ENCODE peak calls at places on chromosome 18, in four cellular contexts. A, N, L and O are unnamed samples. For H3K4me1 and H3K9me3, the result is how much of the 10 kb centered on the place peaks cover.

GRCh38 chr18:12773369-12773768 is 70.5 kb downstream of the PSMG2 start:
- DNase-seq in A (no peak), N (no peak), L (no peak), O (no peak)

GRCh38 chr18:58335821-58336220 is 291.8 kb downstream of the NEDD4L start:
- DNase-seq in A (no peak), N (no peak), L (no peak), O (no peak)

GRCh38 chr18:45122510-45122909 is 441.8 kb downstream of the SETBP1 start:
- DNase-seq in A (no peak), N (no peak), L (no peak), O (no peak)

GRCh38 chr18:6553234-6553900 is 138.7 kb upstream of the L3MBTL4 start:
- DNase-seq in A (no peak), N (no peak), L (no peak), O (no peak)

GRCh38 chr18:70337139-70337972 is 48.5 kb downstream of the SOCS6 start:
- DNase-seq in A (no peak), N (peak), L (peak), O (no peak)

GRCh38 chr18:48929212-48929612 is 21.6 kb downstream of the SMAD7 start:
- DNase-seq in A (no peak), N (no peak), L (no peak), O (no peak)

GRCh38 chr18:48541747-48542108 is 2.9 kb downstream of the CTIF start:
- DNase-seq in A (no peak), N (no peak), L (no peak), O (no peak)

GRCh38 chr18:3966985-3967856 is 487.9 kb downstream of the DLGAP1 start:
- DNase-seq in A (no peak), N (no peak), L (peak), O (peak)

GRCh38 chr18:67513285-67513684 is 3.2 kb downstream of the DSEL start:
- DNase-seq in A (no peak), N (no peak), L (peak), O (no peak)

GRCh38 chr18:24632158-24632988 is 171.9 kb downstream of the HRH4 start:
- DNase-seq in A (no peak), N (no peak), L (no peak), O (no peak)

GRCh38 chr18:61608306-61608705 is 275.1 kb downstream of the CDH20 start:
- DNase-seq in A (no peak), N (no peak), L (no peak), O (no peak)

DNA sequence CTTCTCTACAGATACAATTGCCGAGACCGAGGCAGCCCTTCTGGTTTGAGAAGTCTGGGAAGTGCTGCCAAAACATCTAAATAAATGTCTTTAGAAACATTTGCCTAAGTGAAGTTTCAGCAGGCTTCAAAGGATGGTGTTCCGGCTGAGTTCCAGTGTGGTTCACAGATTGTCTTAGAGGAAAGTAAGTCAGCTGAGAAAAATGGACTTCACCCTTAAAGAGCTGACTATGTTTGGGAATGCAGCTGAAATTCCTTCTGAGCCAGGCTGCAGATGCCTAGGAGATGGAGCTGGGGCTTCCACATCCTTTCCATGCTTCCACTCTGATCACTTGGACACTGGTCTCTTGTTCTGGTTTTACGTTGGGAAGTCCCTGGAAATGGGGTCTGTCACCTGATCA is 83.6 kb downstream of the FHOD3 start:
- DNase-seq in A (no peak), N (no peak), L (no peak), O (no peak)
- H3K4me1 ChIP-seq in A (under half), N (under half), L (under half), O (under half)

GRCh38 chr18:55731594-55732042 is 143.6 kb upstream of the TCF4 start:
- DNase-seq in A (no peak), N (no peak), L (no peak), O (no peak)

GRCh38 chr18:55737266-55737665 is 149.3 kb upstream of the TCF4 start:
- DNase-seq in A (no peak), N (no peak), L (no peak), O (no peak)

GRCh38 chr18:55735969-55736368 is 148.0 kb upstream of the TCF4 start:
- DNase-seq in A (no peak), N (no peak), L (no peak), O (no peak)

GRCh38 chr18:55735199-55735855 is 147.3 kb upstream of the TCF4 start:
- DNase-seq in A (no peak), N (no peak), L (no peak), O (no peak)

DNA sequence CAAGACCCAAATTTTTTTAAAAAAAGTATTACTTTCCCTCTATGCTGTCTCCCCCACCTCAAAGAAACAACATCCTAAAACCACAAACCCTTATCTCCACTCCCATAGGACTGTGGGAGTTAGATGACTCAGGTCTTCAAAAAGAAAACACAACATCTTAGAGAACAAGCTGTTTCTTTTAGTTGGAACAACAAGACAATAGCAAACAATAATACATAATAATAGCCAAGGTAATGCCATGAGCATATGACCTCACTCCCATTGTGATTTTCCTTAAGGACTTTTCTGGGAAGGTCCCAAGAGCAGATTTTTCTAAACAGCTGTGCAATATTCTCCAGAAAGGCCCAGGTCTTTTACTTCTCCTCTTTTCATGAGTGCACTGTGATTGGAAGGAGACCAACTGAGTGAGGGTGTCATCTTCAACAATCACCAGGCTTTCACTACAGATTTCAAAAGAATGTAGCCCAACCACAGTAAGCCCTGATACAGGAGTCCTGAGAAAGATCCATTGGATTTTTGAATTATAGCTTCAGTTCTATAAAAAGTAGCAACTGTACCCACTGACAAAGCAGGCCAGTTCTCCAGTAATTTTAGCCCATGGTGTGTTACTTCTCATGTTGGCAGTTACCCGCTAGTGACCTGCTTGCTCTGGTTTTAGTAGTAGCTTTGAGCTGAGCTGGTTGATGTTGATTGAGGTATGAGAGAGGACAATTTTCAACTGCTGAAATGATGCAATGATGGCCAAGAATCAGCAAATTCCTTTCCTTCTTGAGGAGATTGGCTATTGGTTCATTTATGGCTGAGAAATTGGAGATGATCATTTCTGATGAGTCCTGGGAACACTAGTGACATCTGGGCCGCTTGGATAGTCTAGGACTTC is 144.5 kb upstream of the TCF4 start:
- DNase-seq in A (no peak), N (no peak), L (no peak), O (no peak)
- H3K9me3 ChIP-seq in A (under half), N (under half), L (under half), O (under half)

GRCh38 chr18:77495982-77496690 is 246.5 kb downstream of the GALR1 start:
- DNase-seq in A (no peak), N (no peak), L (no peak), O (no peak)

DNA sequence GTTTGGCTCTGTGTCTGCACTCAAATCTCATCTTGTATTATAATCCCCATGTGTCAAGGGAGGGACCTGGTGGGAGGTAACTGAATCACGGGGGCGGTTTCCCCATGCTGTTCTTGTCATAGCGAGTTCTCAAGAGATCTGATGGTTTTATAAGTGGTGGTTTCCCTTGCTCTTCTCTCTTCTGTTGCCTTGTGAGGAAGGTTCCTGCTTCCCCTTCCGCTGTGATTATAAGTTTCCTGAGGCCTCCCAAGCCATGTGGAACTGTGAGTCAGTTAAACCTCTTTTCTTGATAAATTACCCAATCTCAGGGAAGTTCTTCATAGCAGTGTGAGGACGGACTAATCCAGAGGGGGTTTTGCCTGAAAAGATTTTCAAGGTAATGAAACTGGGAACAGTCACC is 245.4 kb downstream of the GALR1 start:
- DNase-seq in A (no peak), N (no peak), L (no peak), O (no peak)
- H3K27ac ChIP-seq in A (no peak), N (no peak), L (no peak), O (no peak)

GRCh38 chr18:36392888-36393287 is 95.4 kb downstream of the FHOD3 start:
- DNase-seq in A (no peak), N (no peak), L (no peak), O (no peak)

GRCh38 chr18:36394486-36394885 is 97.0 kb downstream of the FHOD3 start:
- DNase-seq in A (no peak), N (peak), L (no peak), O (no peak)

GRCh38 chr18:36391426-36392145 is 94.1 kb downstream of the FHOD3 start:
- DNase-seq in A (no peak), N (no peak), L (no peak), O (no peak)

GRCh38 chr18:36389811-36390581 is 92.5 kb downstream of the FHOD3 start:
- DNase-seq in A (no peak), N (no peak), L (no peak), O (no peak)

GRCh38 chr18:36392163-36392887 is 94.8 kb downstream of the FHOD3 start:
- DNase-seq in A (no peak), N (no peak), L (no peak), O (no peak)
- H3K4me1 ChIP-seq in A (under half), N (under half), L (under half), O (under half)

GRCh38 chr18:35306588-35307250 is 16.7 kb upstream of the ZSCAN30 start:
- DNase-seq in A (no peak), N (no peak), L (no peak), O (no peak)

DNA sequence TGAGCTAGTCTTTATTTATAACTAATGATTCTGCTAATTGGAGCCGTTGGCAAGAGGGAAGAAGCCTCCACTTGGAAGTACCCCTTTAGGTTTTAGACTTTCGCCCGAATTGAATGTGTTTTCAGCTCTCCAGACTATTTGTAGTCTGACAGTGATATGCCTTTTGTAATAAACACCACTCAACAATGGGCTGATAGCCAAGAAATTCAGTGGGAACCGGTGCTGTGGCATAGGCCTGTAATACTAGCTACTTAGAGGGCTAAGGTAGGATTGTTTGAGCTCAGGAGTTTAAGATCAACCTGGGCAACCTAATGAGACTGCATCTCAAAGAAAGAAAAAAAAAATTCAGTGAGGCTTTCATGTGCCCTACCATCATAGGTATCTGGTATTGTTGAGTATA is 13.6 kb upstream of the ZSCAN30 start:
- DNase-seq in A (no peak), N (no peak), L (no peak), O (no peak)
- H3K9me3 ChIP-seq in A (under half), N (under half), L (half or more), O (under half)

DNA sequence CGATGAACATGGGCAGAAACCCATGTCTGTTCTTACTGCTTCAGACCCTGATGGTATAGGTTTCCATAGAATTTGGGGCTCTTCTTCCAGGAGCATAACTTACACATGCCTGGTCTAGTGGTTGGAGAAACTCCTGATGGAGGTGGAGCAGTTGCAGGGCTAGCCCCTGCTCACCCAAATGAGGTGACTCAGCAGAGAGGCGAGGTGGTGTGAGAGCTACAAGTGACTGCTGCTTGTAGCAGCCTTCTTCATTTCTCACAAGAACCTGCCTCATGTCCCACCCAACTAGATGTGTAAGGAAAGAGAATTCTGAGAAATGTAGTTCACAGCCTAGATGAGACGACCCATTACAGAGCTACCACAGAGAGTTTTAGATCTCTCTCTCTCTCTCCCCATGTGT is 105.3 kb downstream of the ZNF407 start:
- DNase-seq in A (no peak), N (no peak), L (no peak), O (no peak)
- H3K27ac ChIP-seq in A (no peak), N (no peak), L (no peak), O (no peak)